ENCODE peak calls at places on chromosomes 16 and 17, in seven cellular contexts. Y is lower lobe of right lung; T is Panc1; L is T-helper 17 cell; H is naive thymus-derived CD8-positive, alpha-beta T cell; E is omental fat pad; O is HCT116. G is an unnamed sample.
A peak's percentile ranks its signal among the peaks of the same experiment; 100 is the strongest.

GRCh38 chr17:79629548-79630049 is 18.7 kb upstream of the RBFOX3 start:
- ATAC-seq in Y (no peak), T (peak; percentile 63), L (no peak), H (no peak), E (no peak), O (no peak), G (no peak)

GRCh38 chr16:84885024-84885910 is 65.5 kb downstream of the CRISPLD2 start:
- ATAC-seq in Y (no peak), T (no peak), L (no peak), H (no peak), E (no peak), O (no peak), G (no peak)

GRCh38 chr17:63276821-63277220 is 169.3 kb downstream of the CYB561 start:
- ATAC-seq in Y (no peak), T (no peak), L (no peak), H (no peak), E (no peak), O (no peak), G (no peak)

GRCh38 chr16:49462989-49463371 is 89.4 kb downstream of the C16orf78 start:
- ATAC-seq in Y (no peak), T (no peak), L (peak; percentile 12), H (peak; percentile 6), E (no peak), O (no peak), G (no peak)

GRCh38 chr17:32386844-32387243 is 36.9 kb downstream of the ZNF207 start:
- ATAC-seq in Y (no peak), T (no peak), L (no peak), H (no peak), E (peak; percentile 62), O (no peak), G (no peak)

GRCh38 chr17:2435852-2436251 is 35.0 kb upstream of the MNT start:
- ATAC-seq in Y (no peak), T (no peak), L (no peak), H (no peak), E (no peak), O (no peak), G (no peak)

GRCh38 chr17:81593105-81593871 is 41.1 kb upstream of the FAAP100 start:
- ATAC-seq in Y (no peak), T (peak; percentile 48), L (no peak), H (no peak), E (no peak), O (no peak), G (no peak)

GRCh38 chr16:89890200-89890599 is 16.8 kb downstream of the TCF25 start:
- ATAC-seq in Y (no peak), T (no peak), L (no peak), H (peak; percentile 61), E (no peak), O (no peak), G (no peak)

GRCh38 chr17:77456951-77457548 is 316.3 kb downstream of the SEC14L1 start:
- ATAC-seq in Y (no peak), T (no peak), L (peak; percentile 14), H (peak; percentile 22), E (no peak), O (no peak), G (peak; percentile 38)

G was measured in stimulated activated memory B cell treated with anti-CD40 and anti-IgM and Interleukin-4, amounts not matched to agents 10 μg/mL and 1 μg/mL and 100 μg/mL, for 72 hours.